ENCODE peak calls at places on chromosomes 4 and X, in four cellular contexts. W is adipocyte, T is ascending aorta, R is glutamatergic neuron. A is an unnamed sample.

GRCh38 chr4:78629991-78630541 is 78.5 kb downstream of the ANXA3 start:
- DNase-seq in W (no peak), T (no peak), R (no peak), A (no peak)

GRCh38 chr4:82770607-82771006 is 28.0 kb downstream of the SCD5 start:
- DNase-seq in W (no peak), T (no peak), R (no peak), A (no peak)

GRCh38 chr4:174119818-174120217 is 163.6 kb downstream of the FBXO8 start:
- DNase-seq in W (peak; percentile 24), T (no peak), R (no peak), A (no peak)

GRCh38 chr4:163693211-163693610 is 198.7 kb downstream of the TMA16 start:
- DNase-seq in W (no peak), T (no peak), R (no peak), A (no peak)

GRCh38 chr4:82787342-82787741 is 11.3 kb downstream of the SCD5 start:
- DNase-seq in W (no peak), T (no peak), R (no peak), A (no peak)

GRCh38 chrX:38899650-38900049 is 98.4 kb downstream of the MID1IP1 start:
- DNase-seq in W (no peak), T (no peak), R (no peak), A (no peak)

GRCh38 chr4:176034498-176034897 is 31.1 kb upstream of the WDR17 start:
- DNase-seq in W (peak; percentile 79), T (no peak), R (no peak), A (no peak)

GRCh38 chr4:168475745-168476144 is 4.5 kb downstream of the DDX60L start:
- DNase-seq in W (no peak), T (no peak), R (peak; percentile 40), A (no peak)

GRCh38 chr4:119132306-119132705 is 3.3 kb upstream of the MYOZ2 start:
- DNase-seq in W (no peak), T (no peak), R (no peak), A (no peak)

GRCh38 chrX:17464196-17464595 is 89.2 kb downstream of the NHS start:
- DNase-seq in W (peak; percentile 46), T (no peak), R (no peak), A (no peak)

GRCh38 chr4:175891863-175892262 is 79.8 kb upstream of the GPM6A start:
- DNase-seq in W (peak; percentile 63), T (no peak), R (no peak), A (no peak)

GRCh38 chr4:78656968-78657445 is 105.4 kb downstream of the ANXA3 start:
- DNase-seq in W (no peak), T (no peak), R (no peak), A (no peak)

GRCh38 chrX:131816551-131817136 is 206.5 kb upstream of the STK26 start:
- DNase-seq in W (peak; percentile 80), T (peak; percentile 91), R (no peak), A (no peak)

GRCh38 chr4:16005671-16006070 is 42.7 kb upstream of the FGFBP2 start:
- DNase-seq in W (no peak), T (no peak), R (no peak), A (no peak)

GRCh38 chr4:30094866-30095265 is 625.3 kb upstream of the PCDH7 start:
- DNase-seq in W (no peak), T (no peak), R (no peak), A (no peak)

GRCh38 chrX:151081016-151081415 is 95.4 kb upstream of the GPR50 start:
- DNase-seq in W (no peak), T (no peak), R (no peak), A (no peak)

GRCh38 chr4:109052699-109053656 is 249.5 kb downstream of the COL25A1 start:
- DNase-seq in W (no peak), T (no peak), R (no peak), A (no peak)

GRCh38 chrX:96182366-96182765 is 502.3 kb upstream of the DIAPH2 start:
- DNase-seq in W (no peak), T (no peak), R (peak; percentile 41), A (no peak)

GRCh38 chr4:156169011-156169410 is 215.3 kb upstream of the CTSO start:
- DNase-seq in W (peak; percentile 88), T (peak; percentile 65), R (no peak), A (no peak)

GRCh38 chr4:152935138-152935537 is 985 bp upstream of the FHDC1 start:
- DNase-seq in W (peak; percentile 11), T (no peak), R (no peak), A (no peak)

GRCh38 chrX:80578518-80579105 is 158.4 kb downstream of the TENT5D start:
- DNase-seq in W (peak; percentile 54), T (no peak), R (no peak), A (no peak)

GRCh38 chr4:13980317-13980716 is 352.8 kb upstream of the BOD1L1 start:
- DNase-seq in W (peak; percentile 84), T (no peak), R (no peak), A (no peak)

GRCh38 chr4:2799444-2799911 is 6.6 kb downstream of the SH3BP2 start:
- DNase-seq in W (no peak), T (peak; percentile 72), R (peak; percentile 12), A (peak; percentile 0)

GRCh38 chr4:82851902-82852750 is 38.8 kb downstream of the SEC31A start:
- DNase-seq in W (peak; percentile 55), T (no peak), R (no peak), A (no peak)

GRCh38 chrX:45756562-45756961 is 555.9 kb upstream of the DIPK2B start:
- DNase-seq in W (no peak), T (no peak), R (no peak), A (no peak)

GRCh38 chrX:7146703-7147430 is 645 bp upstream of the STS start:
- DNase-seq in W (no peak), T (peak; percentile 65), R (no peak), A (no peak)

GRCh38 chr4:123477804-123478209 is 81.2 kb downstream of the SPRY1 start:
- DNase-seq in W (no peak), T (peak; percentile 75), R (no peak), A (no peak)

GRCh38 chr4:39021631-39022030 is 10.6 kb downstream of the TMEM156 start:
- DNase-seq in W (no peak), T (no peak), R (no peak), A (no peak)